ENCODE peak calls at places on chromosomes 4 and X, in eight cellular contexts. Z is thyroid gland, U is NB4, G is A549, O is breast epithelium, J is ovary, A is uterus, Y is IMR-90. S is an unnamed sample.

GRCh38 chr4:244471-244870 is 60.8 kb downstream of the ZNF732 start:
- DNase-seq in Z (peak), U (peak), G (peak), O (no peak), J (no peak), A (peak), Y (no peak), S (no peak)

GRCh38 chrX:154362085-154362742 is 12.2 kb downstream of the FLNA start:
- DNase-seq in Z (no peak), U (no peak), G (no peak), O (no peak), J (no peak), A (no peak), Y (no peak), S (no peak)

GRCh38 chrX:50495616-50496015 is 25.0 kb upstream of the DGKK start:
- DNase-seq in Z (peak), U (no peak), G (no peak), O (peak), J (no peak), A (no peak), Y (no peak), S (no peak)

GRCh38 chrX:121782976-121783375 is 735.6 kb downstream of the GLUD2 start:
- DNase-seq in Z (no peak), U (no peak), G (no peak), O (no peak), J (no peak), A (no peak), Y (no peak), S (no peak)

GRCh38 chr4:106659386-106659785 is 290.8 kb upstream of the GIMD1 start:
- DNase-seq in Z (no peak), U (peak), G (no peak), O (no peak), J (no peak), A (no peak), Y (no peak), S (no peak)

GRCh38 chr4:71209161-71209560 is 129.7 kb upstream of the SLC4A4 start:
- DNase-seq in Z (no peak), U (no peak), G (peak), O (no peak), J (no peak), A (no peak), Y (peak), S (no peak)

GRCh38 chr4:2290974-2291704 is 29.2 kb upstream of the MXD4 start:
- DNase-seq in Z (no peak), U (peak), G (no peak), O (no peak), J (no peak), A (peak), Y (no peak), S (peak)

GRCh38 chr4:184193556-184194525 is 23.8 kb downstream of the ENPP6 start:
- DNase-seq in Z (no peak), U (peak), G (no peak), O (no peak), J (no peak), A (no peak), Y (no peak), S (no peak)

GRCh38 chrX:48683411-48683982 is at the start of gene WAS:
- DNase-seq in Z (no peak), U (peak), G (no peak), O (no peak), J (no peak), A (no peak), Y (no peak), S (peak)
- TF ChIP-seq POLR2A in Z (no peak), U (peak), G (no peak), O (no peak), J (no peak), A (no peak), Y (no peak), S (peak)

DNA sequence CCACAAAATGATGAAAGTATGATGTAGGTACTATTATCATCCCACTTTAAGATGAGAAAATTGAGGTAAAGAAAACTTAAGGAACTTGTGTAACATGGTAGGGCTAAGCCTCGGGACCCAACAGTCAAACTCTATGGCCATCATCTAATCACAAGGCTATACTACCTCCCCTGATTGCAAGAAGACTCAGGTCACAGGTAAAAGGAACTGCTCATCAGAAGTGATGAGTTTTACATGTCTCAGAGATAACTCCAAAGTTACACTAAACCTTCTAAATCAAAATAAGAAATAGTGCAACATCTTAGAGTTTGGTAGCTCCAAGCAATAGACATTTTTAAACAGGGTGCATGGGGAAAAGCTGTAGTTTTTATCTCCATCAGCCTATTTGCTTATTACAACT is 96.5 kb upstream of the MYOZ2 start:
- DNase-seq in Z (no peak), U (no peak), G (no peak), O (no peak), J (no peak), A (no peak), Y (no peak), S (no peak)
- TF ChIP-seq POLR2A in Z (no peak), U (no peak), G (no peak), O (no peak), J (no peak), A (no peak), Y (no peak), S (no peak)

GRCh38 chrX:102659790-102660757 is 8.8 kb downstream of the GPRASP1 start:
- DNase-seq in Z (peak), U (peak), G (peak), O (peak), J (peak), A (peak), Y (peak), S (peak)
- TF ChIP-seq POLR2A in Z (no peak), U (no peak), G (peak), O (no peak), J (no peak), A (peak), Y (no peak), S (peak)

DNA sequence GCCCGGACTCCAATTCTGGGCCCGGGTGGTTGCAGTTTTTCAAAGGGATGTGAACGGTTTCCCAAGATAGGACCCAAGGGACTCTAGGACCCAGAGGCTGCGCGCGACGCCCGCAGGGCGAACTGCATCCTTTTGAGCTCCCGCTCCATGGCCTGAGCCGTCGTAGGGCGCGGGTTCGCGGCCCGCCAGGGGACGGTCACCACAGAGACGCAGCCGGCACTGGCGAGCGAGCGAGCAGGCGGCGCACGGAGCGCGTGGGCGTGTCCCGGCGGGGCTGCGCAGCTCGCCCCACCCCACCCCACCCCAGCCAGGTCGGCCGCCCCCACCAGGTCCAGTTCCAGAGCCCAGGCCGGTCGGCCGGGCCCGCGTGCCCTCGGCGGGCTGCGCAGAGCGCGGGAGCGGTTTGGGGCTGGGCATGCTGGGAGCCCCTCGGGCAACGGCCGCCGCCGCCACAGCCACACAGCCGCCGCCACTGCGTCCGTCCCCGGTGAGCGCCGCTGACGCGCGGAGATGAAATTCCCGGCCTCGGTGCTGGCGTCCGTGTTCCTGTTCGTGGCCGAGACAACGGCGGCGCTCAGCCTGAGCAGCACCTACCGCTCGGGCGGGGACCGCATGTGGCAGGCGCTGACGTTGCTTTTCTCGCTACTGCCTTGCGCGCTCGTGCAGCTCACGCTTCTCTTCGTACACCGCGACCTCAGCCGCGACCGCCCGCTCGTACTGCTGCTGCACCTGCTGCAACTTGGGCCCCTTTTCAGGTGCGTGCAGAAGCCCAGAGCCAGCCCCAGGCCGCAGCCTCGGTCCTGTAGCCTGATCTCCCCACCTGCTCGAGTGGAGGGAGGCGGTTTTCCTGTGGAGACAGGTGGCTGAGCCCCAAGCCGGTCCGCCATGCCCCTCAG is at the start of gene XK:
- DNase-seq in Z (peak), U (peak), G (peak), O (no peak), J (peak), A (peak), Y (no peak), S (peak)
- TF ChIP-seq POLR2A in Z (no peak), U (peak), G (peak), O (no peak), J (no peak), A (no peak), Y (no peak), S (no peak)